ENCODE peak calls at places on chromosomes 6 and 20, in six cellular contexts. F is heart right ventricle; R is spleen; U is adrenal gland; J is neural progenitor cell; I is CD4-positive, alpha-beta T cell. M is an unnamed sample. For H3K27me3, the result is how much of the 10 kb centered on the place peaks cover.

GRCh38 chr20:63094767-63095499 is 88.2 kb upstream of the BHLHE23 start:
- DNase-seq in F (no peak), R (peak), U (peak), J (no peak), I (no peak), M (peak)

GRCh38 chr20:59250293-59250692 is 50.1 kb upstream of the EDN3 start:
- DNase-seq in F (no peak), R (no peak), U (no peak), J (no peak), I (no peak), M (no peak)

GRCh38 chr20:59850018-59850641 is 83.3 kb downstream of the SYCP2 start:
- DNase-seq in F (no peak), R (no peak), U (no peak), J (peak), I (no peak), M (no peak)

GRCh38 chr6:79630883-79631799 is at the start of gene SH3BGRL2:
- DNase-seq in F (peak), R (peak), U (peak), J (peak), I (no peak), M (peak)

GRCh38 chr6:148926478-148926877 is 179.6 kb downstream of the UST start:
- DNase-seq in F (no peak), R (no peak), U (no peak), J (no peak), I (no peak), M (no peak)

GRCh38 chr6:150118208-150118607 is 24.6 kb upstream of the PPP1R14C start:
- DNase-seq in F (no peak), R (no peak), U (no peak), J (peak), I (no peak), M (no peak)

GRCh38 chr20:58003525-58003924 is 224.9 kb downstream of the ANKRD60 start:
- DNase-seq in F (no peak), R (peak), U (no peak), J (no peak), I (no peak), M (no peak)

GRCh38 chr20:22963581-22963980 is 71.5 kb upstream of the SSTR4 start:
- DNase-seq in F (no peak), R (no peak), U (no peak), J (no peak), I (no peak), M (no peak)

GRCh38 chr6:53679446-53679933 is 13.9 kb upstream of the KLHL31 start:
- DNase-seq in F (no peak), R (no peak), U (no peak), J (no peak), I (no peak), M (peak)

GRCh38 chr20:64077094-64077493 is 2.2 kb downstream of the RGS19 start:
- DNase-seq in F (no peak), R (peak), U (no peak), J (no peak), I (no peak), M (peak)

GRCh38 chr20:20225325-20225724 is 142.6 kb upstream of the INSM1 start:
- DNase-seq in F (no peak), R (no peak), U (no peak), J (peak), I (no peak), M (no peak)

GRCh38 chr6:9467746-9468145 is 947.1 kb downstream of the TFAP2A start:
- DNase-seq in F (no peak), R (no peak), U (no peak), J (no peak), I (no peak), M (no peak)

GRCh38 chr20:64001607-64002011 is 20.7 kb downstream of the PRPF6 start:
- DNase-seq in F (no peak), R (no peak), U (no peak), J (no peak), I (no peak), M (no peak)

GRCh38 chr6:31609519-31610406 is 5.3 kb upstream of the AIF1 start:
- DNase-seq in F (no peak), R (no peak), U (no peak), J (no peak), I (no peak), M (no peak)

GRCh38 chr20:5008743-5009142 is 7.4 kb upstream of the SLC23A2 start:
- DNase-seq in F (peak), R (no peak), U (no peak), J (no peak), I (no peak), M (peak)

GRCh38 chr20:32773880-32774279 is 11.7 kb downstream of the DNMT3B start:
- DNase-seq in F (no peak), R (no peak), U (no peak), J (no peak), I (no peak), M (no peak)

GRCh38 chr6:83954371-83954770 is 79.2 kb upstream of the MRAP2 start:
- DNase-seq in F (no peak), R (no peak), U (no peak), J (no peak), I (no peak), M (no peak)

GRCh38 chr20:36399147-36399968 is 93.2 kb downstream of the DLGAP4 start:
- DNase-seq in F (peak), R (no peak), U (no peak), J (peak), I (no peak), M (no peak)

GRCh38 chr20:62880935-62881661 is 19.5 kb upstream of the TCFL5 start:
- DNase-seq in F (no peak), R (no peak), U (no peak), J (no peak), I (no peak), M (no peak)

GRCh38 chr6:107862383-107862782 is 38.3 kb upstream of the SCML4 start:
- DNase-seq in F (no peak), R (no peak), U (no peak), J (no peak), I (no peak), M (no peak)

GRCh38 chr6:150865406-150866146 is at the start of gene MTHFD1L:
- DNase-seq in F (peak), R (peak), U (peak), J (peak), I (peak), M (peak)

GRCh38 chr20:26205350-26205749 is 508.7 kb upstream of the ZNF337 start:
- DNase-seq in F (no peak), R (no peak), U (no peak), J (no peak), I (no peak), M (no peak)

GRCh38 chr6:31547727-31548422 is 467 bp downstream of the NFKBIL1 start:
- DNase-seq in F (no peak), R (peak), U (peak), J (no peak), I (no peak), M (no peak)

GRCh38 chr6:24744911-24745310 is 26.0 kb upstream of the C6orf62 start:
- DNase-seq in F (no peak), R (no peak), U (no peak), J (no peak), I (no peak), M (peak)

GRCh38 chr20:32028647-32029372 is 18.6 kb downstream of the CCM2L start:
- DNase-seq in F (no peak), R (no peak), U (no peak), J (peak), I (no peak), M (no peak)

GRCh38 chr6:90413867-90414266 is 117.2 kb upstream of the BACH2 start:
- DNase-seq in F (peak), R (peak), U (no peak), J (peak), I (peak), M (no peak)

GRCh38 chr6:48213076-48213788 is 102.2 kb upstream of the PTCHD4 start:
- DNase-seq in F (no peak), R (no peak), U (no peak), J (no peak), I (no peak), M (no peak)

GRCh38 chr6:39047434-39048327 is 900 bp upstream of the GLP1R start:
- DNase-seq in F (no peak), R (peak), U (no peak), J (no peak), I (no peak), M (no peak)

GRCh38 chr6:27871919-27872633 is 40.1 kb downstream of the OR2B2 start:
- DNase-seq in F (peak), R (peak), U (peak), J (peak), I (peak), M (peak)

GRCh38 chr20:41232971-41233926 is 84.3 kb downstream of the ZHX3 start:
- DNase-seq in F (no peak), R (no peak), U (no peak), J (no peak), I (no peak), M (no peak)

GRCh38 chr6:149081281-149081680 is 236.2 kb upstream of the TAB2 start:
- DNase-seq in F (no peak), R (no peak), U (no peak), J (no peak), I (no peak), M (no peak)

GRCh38 chr6:129135421-129135820 is 252.5 kb downstream of the LAMA2 start:
- DNase-seq in F (no peak), R (no peak), U (no peak), J (no peak), I (no peak), M (no peak)

GRCh38 chr6:87333591-87334181 is 4.6 kb upstream of the GJB7 start:
- DNase-seq in F (peak), R (no peak), U (no peak), J (no peak), I (no peak), M (peak)

GRCh38 chr20:50561379-50562078 is 51.3 kb downstream of the PTPN1 start:
- DNase-seq in F (no peak), R (no peak), U (peak), J (no peak), I (no peak), M (no peak)

GRCh38 chr20:2524435-2525272 is 11.7 kb upstream of the TMC2 start:
- DNase-seq in F (peak), R (peak), U (peak), J (peak), I (peak), M (peak)

GRCh38 chr6:34412643-34413214 is 13.1 kb downstream of the RPS10 start:
- DNase-seq in F (no peak), R (no peak), U (no peak), J (no peak), I (no peak), M (no peak)

GRCh38 chr20:34999782-35000181 is 44.1 kb downstream of the MYH7B start:
- DNase-seq in F (no peak), R (no peak), U (no peak), J (no peak), I (no peak), M (no peak)

GRCh38 chr6:129593233-129593564 is 116.8 kb downstream of the ARHGAP18 start:
- DNase-seq in F (no peak), R (no peak), U (no peak), J (no peak), I (no peak), M (no peak)

GRCh38 chr20:54161821-54162149 is 12.0 kb downstream of the CYP24A1 start:
- DNase-seq in F (no peak), R (no peak), U (no peak), J (no peak), I (no peak), M (no peak)
- H3K27me3 ChIP-seq in F (under half), R (under half), U (under half), J (under half), I (under half), M (under half)

DNA sequence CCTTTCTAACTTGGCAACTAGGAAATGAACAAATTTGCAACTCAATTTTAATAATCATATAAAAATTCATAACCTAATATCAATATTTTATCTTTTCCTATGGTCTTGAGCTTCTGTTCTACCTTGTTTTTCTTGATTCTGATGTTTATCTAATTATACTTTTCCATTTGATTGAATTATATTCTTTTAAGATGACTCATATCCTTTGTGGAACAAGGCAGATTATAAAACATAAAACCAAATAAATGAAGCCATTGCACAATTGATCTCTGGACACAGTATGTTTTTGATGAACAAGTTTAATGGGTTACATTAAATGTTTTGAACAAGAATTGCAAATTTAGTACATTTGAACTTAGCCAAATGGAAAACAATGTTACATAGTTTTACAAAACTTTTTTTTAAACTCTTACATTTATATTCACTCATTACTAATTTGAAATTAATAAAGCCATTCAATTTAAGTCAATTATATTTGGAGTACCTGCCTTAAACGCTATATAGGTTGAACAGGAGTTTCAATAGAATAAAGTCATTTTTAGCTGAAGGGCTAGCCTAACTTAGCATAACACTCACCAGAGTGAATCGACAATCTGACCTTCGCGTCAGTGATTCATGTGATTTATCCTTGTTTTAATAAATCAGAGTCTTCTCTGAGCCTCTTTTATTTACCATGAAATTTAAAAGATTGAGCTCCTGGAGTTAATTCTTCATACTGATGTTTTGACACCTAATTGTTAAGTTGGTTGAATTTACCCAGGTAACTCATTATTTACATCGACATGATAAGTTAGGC is 3.8 kb downstream of the NCOA7 start:
- DNase-seq in F (no peak), R (no peak), U (no peak), J (no peak), I (no peak), M (no peak)
- H3K27ac ChIP-seq in F (no peak), R (peak), U (peak), J (no peak), I (no peak), M (no peak)

GRCh38 chr20:44773070-44773829 is 27.6 kb downstream of the KCNK15 start:
- DNase-seq in F (no peak), R (peak), U (no peak), J (no peak), I (no peak), M (no peak)
- H3K27me3 ChIP-seq in F (under half), R (under half), U (under half), J (under half), I (under half), M (under half)

GRCh38 chr6:35688605-35689322 is at the start of gene FKBP5:
- DNase-seq in F (peak), R (peak), U (peak), J (peak), I (peak), M (peak)
- H3K27ac ChIP-seq in F (peak), R (peak), U (peak), J (peak), I (peak), M (peak)

GRCh38 chr6:159914565-159914923 is 23.8 kb downstream of the MAS1 start:
- DNase-seq in F (no peak), R (no peak), U (no peak), J (no peak), I (no peak), M (no peak)
- H3K27me3 ChIP-seq in F (under half), R (under half), U (under half), J (under half), I (under half), M (under half)

GRCh38 chr6:130964289-130964688 is 98.8 kb downstream of the EPB41L2 start:
- DNase-seq in F (no peak), R (no peak), U (no peak), J (no peak), I (no peak), M (no peak)

GRCh38 chr6:130967502-130968469 is 95.3 kb downstream of the EPB41L2 start:
- DNase-seq in F (no peak), R (no peak), U (no peak), J (no peak), I (no peak), M (no peak)

GRCh38 chr6:130966581-130966980 is 96.5 kb downstream of the EPB41L2 start:
- DNase-seq in F (no peak), R (no peak), U (no peak), J (no peak), I (no peak), M (no peak)

GRCh38 chr6:130964808-130965604 is 98.0 kb downstream of the EPB41L2 start:
- DNase-seq in F (no peak), R (no peak), U (no peak), J (no peak), I (no peak), M (no peak)

GRCh38 chr6:130965657-130966056 is 97.4 kb downstream of the EPB41L2 start:
- DNase-seq in F (no peak), R (no peak), U (no peak), J (no peak), I (no peak), M (no peak)
- H3K27ac ChIP-seq in F (no peak), R (no peak), U (no peak), J (no peak), I (no peak), M (no peak)

GRCh38 chr20:49161428-49162152 is 26.5 kb downstream of the STAU1 start:
- DNase-seq in F (no peak), R (no peak), U (no peak), J (no peak), I (no peak), M (no peak)
- H3K27me3 ChIP-seq in F (under half), R (under half), U (under half), J (under half), I (under half), M (under half)

DNA sequence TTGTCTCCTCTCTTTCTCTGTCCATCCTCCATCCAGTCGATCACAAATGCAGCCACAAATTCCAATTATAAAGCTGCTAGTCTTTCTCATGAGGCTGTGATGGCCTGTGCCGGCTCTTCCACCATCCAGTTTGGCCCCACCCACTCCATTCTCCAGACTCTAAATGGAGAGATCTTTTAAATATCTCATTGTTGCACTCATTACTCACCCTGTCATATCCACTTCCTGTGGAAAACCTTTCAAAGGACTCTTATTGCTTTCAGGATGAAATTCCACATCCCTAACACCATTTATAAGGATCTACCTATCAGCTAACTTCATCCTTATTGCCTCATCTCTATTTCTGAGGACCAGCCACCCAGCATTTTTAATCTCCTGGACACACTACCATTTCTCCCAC is 70.6 kb downstream of the NRN1 start:
- DNase-seq in F (no peak), R (no peak), U (no peak), J (no peak), I (no peak), M (no peak)
- H3K27ac ChIP-seq in F (no peak), R (no peak), U (no peak), J (no peak), I (no peak), M (no peak)

GRCh38 chr6:12753034-12753433 is 36.5 kb downstream of the PHACTR1 start:
- DNase-seq in F (no peak), R (no peak), U (no peak), J (no peak), I (no peak), M (no peak)
- H3K27me3 ChIP-seq in F (under half), R (under half), U (under half), J (under half), I (under half), M (under half)

DNA sequence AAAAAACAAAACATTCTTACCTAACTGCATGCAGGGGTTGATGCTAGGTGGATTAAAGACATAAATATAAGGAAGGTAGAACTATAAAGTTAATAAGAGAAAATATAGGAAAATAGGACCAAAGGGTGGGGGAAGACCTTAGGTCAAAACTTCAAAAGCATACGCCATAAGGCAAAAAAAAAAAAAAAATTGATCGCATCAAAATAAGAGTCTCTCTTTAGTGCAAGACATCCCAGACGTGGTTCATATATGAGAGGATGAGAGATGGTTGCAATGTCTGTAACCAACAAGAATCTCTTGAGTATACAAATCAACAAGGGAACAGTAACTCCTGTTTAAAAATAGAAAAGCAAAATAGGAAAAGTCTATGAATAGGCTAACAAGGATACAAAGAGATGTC is 8.5 kb downstream of the BAG2 start:
- DNase-seq in F (no peak), R (no peak), U (no peak), J (no peak), I (no peak), M (no peak)
- H3K27ac ChIP-seq in F (no peak), R (no peak), U (no peak), J (no peak), I (no peak), M (no peak)

M was measured in HL-60.